ENCODE peak calls at places on chromosomes 2 and 18, in seven cellular contexts. Y, H, P, S, X, V and N are unnamed samples.

GRCh38 chr2:161139098-161139987 is 20.9 kb upstream of the TANK start:
- DNase-seq in S (peak), X (peak), H (peak), Y (no peak), V (no peak), P (no peak), N (no peak)

GRCh38 chr18:28159055-28159454 is 17.9 kb downstream of the CDH2 start:
- DNase-seq in P (no peak), S (no peak), V (no peak), H (no peak), X (no peak), Y (no peak), N (no peak)

GRCh38 chr2:25528173-25528572 is 145.2 kb downstream of the DTNB start:
- DNase-seq in H (peak), P (no peak), V (no peak), Y (no peak), X (peak), S (peak), N (no peak)

GRCh38 chr2:98902209-98903063 is 33.6 kb downstream of the CRACDL start:
- DNase-seq in H (no peak), P (no peak), Y (no peak), S (no peak), V (no peak), X (no peak), N (no peak)

GRCh38 chr18:11113046-11113548 is 36.3 kb downstream of the PIEZO2 start:
- DNase-seq in S (no peak), H (no peak), V (no peak), P (no peak), Y (no peak), X (no peak), N (no peak)

GRCh38 chr18:48902023-48902855 is 48.5 kb downstream of the SMAD7 start:
- DNase-seq in X (peak), H (peak), V (no peak), S (peak), P (peak), Y (peak), N (no peak)

GRCh38 chr2:69685321-69686048 is 41.9 kb upstream of the AAK1 start:
- DNase-seq in V (no peak), Y (peak), H (peak), P (peak), S (peak), X (peak), N (no peak)

GRCh38 chr2:100745630-100746029 is 74.3 kb upstream of the NPAS2 start:
- DNase-seq in X (no peak), P (no peak), Y (no peak), V (no peak), S (no peak), H (no peak), N (no peak)

GRCh38 chr2:199977984-199978415 is 22.6 kb downstream of the MAIP1 start:
- DNase-seq in S (peak), X (peak), H (peak), P (no peak), V (no peak), Y (peak), N (no peak)

GRCh38 chr18:5285326-5285725 is 10.2 kb downstream of the ZBTB14 start:
- DNase-seq in Y (no peak), S (no peak), V (no peak), H (no peak), P (no peak), X (no peak), N (no peak)

GRCh38 chr2:240965905-240966456 is 32.4 kb upstream of the SNED1 start:
- DNase-seq in H (no peak), S (no peak), P (no peak), Y (no peak), X (no peak), V (no peak), N (no peak)

GRCh38 chr18:60060578-60060977 is 160.8 kb downstream of the PMAIP1 start:
- DNase-seq in X (peak), P (no peak), S (no peak), H (no peak), Y (no peak), V (no peak), N (no peak)

GRCh38 chr2:232882505-232883115 is 12.5 kb downstream of the SNORC start:
- DNase-seq in Y (no peak), V (no peak), P (peak), X (no peak), S (no peak), H (no peak), N (no peak)

GRCh38 chr18:12288406-12288762 is 19.7 kb upstream of the TUBB6 start:
- DNase-seq in H (no peak), S (no peak), V (no peak), P (no peak), Y (no peak), X (no peak), N (no peak)

DNA sequence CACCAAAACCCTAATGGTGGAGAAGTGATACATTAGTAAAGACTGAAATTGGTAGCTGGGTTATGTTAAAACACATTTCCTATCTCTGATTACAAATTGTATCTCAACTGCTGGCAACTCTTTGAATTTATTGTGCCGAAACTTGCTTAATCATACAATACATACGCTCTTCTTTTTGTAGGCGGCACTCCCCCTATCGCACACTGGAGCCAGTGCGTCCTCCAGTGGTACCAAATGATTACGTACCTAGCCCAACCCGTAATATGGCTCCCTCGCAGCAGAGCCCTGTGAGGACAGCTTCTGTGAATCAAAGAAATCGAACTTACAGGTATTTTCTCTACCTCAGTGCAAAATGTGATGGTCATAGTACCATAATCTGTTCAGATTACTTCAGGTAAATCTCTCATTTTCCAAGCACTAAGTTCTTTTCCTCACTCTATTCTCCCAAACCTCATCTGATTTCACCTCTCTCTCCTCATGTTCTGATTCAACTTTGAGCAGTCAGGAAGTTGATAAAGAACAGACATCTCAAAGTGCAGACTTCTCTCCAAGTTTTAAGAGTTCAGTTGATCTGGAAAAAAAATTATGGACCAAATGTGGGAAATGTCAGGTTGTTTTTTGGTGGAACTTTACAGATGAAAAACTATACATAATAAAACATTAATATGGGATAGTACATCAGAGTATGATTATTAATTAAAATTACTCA is 66.5 kb downstream of the ABI2 start:
- DNase-seq in S (no peak), Y (peak), V (no peak), H (no peak), P (no peak), X (no peak), N (no peak)
- TF ChIP-seq CTCF in S (no peak), Y (peak), V (peak), H (no peak), P (no peak), X (no peak), N (peak)

GRCh38 chr2:119721462-119721861 is 38.3 kb upstream of the PTPN4 start:
- DNase-seq in S (no peak), V (no peak), H (no peak), Y (no peak), P (no peak), X (no peak), N (no peak)
- TF ChIP-seq CTCF in S (no peak), V (no peak), H (no peak), Y (no peak), P (no peak), X (no peak), N (no peak)

GRCh38 chr2:42905341-42906114 is 113.1 kb upstream of the HAAO start:
- DNase-seq in P (no peak), H (peak), V (no peak), S (peak), Y (no peak), X (no peak), N (no peak)
- TF ChIP-seq CTCF in P (no peak), H (peak), V (peak), S (peak), Y (no peak), X (no peak), N (no peak)

DNA sequence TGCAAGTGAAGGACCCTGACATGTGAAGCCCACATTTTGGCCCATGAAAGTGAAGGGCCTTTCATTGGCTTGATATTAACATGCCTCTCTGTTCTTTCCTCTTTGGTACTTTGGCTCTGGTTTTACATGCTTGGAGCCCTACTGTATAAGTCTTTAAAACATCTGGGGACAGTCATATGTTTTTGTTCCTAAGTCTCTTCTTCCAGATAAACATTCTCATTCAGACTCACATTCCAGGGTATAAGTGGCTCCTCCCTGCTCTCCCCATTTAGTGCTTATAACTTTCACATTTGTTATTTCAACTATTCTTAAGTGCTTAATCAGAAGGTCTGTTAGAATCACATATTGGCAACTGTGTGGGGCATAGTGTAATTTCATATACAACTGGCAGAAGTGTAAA is 1932.2 kb upstream of the CELF4 start:
- DNase-seq in X (no peak), Y (no peak), V (no peak), H (no peak), P (no peak), S (no peak), N (no peak)
- TF ChIP-seq CTCF in X (no peak), Y (no peak), V (no peak), H (no peak), P (no peak), S (no peak), N (no peak)

DNA sequence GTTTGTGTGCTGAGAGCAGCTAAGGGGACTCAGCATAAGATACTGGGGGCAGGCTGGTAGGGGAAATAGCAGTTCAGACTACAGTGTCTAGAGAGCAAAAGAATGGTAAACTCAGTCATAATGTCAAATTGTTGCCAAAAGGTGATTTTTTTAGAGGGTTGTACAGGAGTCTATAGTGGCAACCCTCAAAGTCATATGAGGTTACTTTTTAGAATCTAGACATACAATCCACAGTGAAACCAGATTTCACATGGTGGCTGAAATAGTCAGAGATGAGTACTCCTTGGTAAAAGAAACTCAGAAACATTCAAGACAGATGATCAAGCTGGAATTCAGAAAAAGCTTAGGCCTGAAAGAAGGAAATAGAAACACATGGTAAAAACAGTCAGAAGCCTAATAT is 1800.5 kb upstream of the CELF4 start:
- DNase-seq in V (no peak), P (no peak), H (no peak), Y (no peak), X (no peak), S (no peak), N (no peak)
- TF ChIP-seq CTCF in V (no peak), P (no peak), H (no peak), Y (no peak), X (no peak), S (no peak), N (no peak)

DNA sequence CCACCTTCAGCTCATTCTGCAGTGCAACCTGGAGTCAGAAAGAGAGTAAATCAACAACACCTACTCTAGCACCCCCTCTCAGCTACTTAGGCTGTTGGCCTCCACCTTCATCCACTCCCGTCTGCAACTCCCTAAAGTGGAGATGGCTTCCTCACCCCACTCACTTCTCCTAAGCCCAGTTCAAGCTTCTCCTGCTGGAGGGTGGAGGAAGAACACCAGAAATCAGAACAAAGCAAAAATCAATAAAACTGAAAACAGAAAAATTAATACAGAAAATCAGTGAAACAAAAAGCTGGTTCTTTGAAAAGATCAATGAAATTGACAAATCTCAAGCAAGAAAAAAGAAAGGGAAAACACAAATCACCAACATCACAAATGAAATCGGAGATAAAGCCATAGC is 191.7 kb downstream of the ANAPC1 start:
- DNase-seq in S (no peak), V (no peak), P (no peak), Y (no peak), H (no peak), X (no peak), N (no peak)
- TF ChIP-seq CTCF in S (peak), V (peak), P (no peak), Y (no peak), H (no peak), X (peak), N (no peak)